ENCODE peak calls at places on chromosomes 6 and 20, in six cellular contexts. One of them, this sample, is unnamed.

GRCh38 chr20:45322952-45323383 is 14.9 kb upstream of the MATN4 start:
- DNase-seq in endothelial cell of umbilical vein: peak
- DNase-seq in A549: peak
- DNase-seq in K562: peak
- DNase-seq in HCT116: peak
- DNase-seq in HepG2: peak
- DNase-seq in this sample: peak

GRCh38 chr6:11120273-11121005 is 8.9 kb upstream of the ERVFRD-1 start:
- DNase-seq in endothelial cell of umbilical vein: peak
- DNase-seq in A549: no peak
- DNase-seq in K562: no peak
- DNase-seq in HCT116: no peak
- DNase-seq in HepG2: no peak
- DNase-seq in this sample: no peak

GRCh38 chr20:59604770-59605665 is 678 bp downstream of the PHACTR3 start:
- DNase-seq in endothelial cell of umbilical vein: no peak
- DNase-seq in A549: no peak
- DNase-seq in K562: no peak
- DNase-seq in HCT116: no peak
- DNase-seq in HepG2: no peak
- DNase-seq in this sample: peak

GRCh38 chr6:102075539-102075938 is 682.0 kb downstream of the GRIK2 start:
- DNase-seq in endothelial cell of umbilical vein: no peak
- DNase-seq in A549: peak
- DNase-seq in K562: no peak
- DNase-seq in HCT116: no peak
- DNase-seq in HepG2: peak
- DNase-seq in this sample: no peak

GRCh38 chr6:52371656-52372151 is 9.8 kb downstream of the PAQR8 start:
- DNase-seq in endothelial cell of umbilical vein: no peak
- DNase-seq in A549: no peak
- DNase-seq in K562: no peak
- DNase-seq in HCT116: no peak
- DNase-seq in HepG2: peak
- DNase-seq in this sample: no peak

GRCh38 chr20:12928755-12929401 is 79.9 kb upstream of the SPTLC3 start:
- DNase-seq in endothelial cell of umbilical vein: peak
- DNase-seq in A549: peak
- DNase-seq in K562: no peak
- DNase-seq in HCT116: no peak
- DNase-seq in HepG2: peak
- DNase-seq in this sample: no peak

GRCh38 chr20:40961176-40961575 is 67.4 kb upstream of the TOP1 start:
- DNase-seq in endothelial cell of umbilical vein: no peak
- DNase-seq in A549: no peak
- DNase-seq in K562: no peak
- DNase-seq in HCT116: no peak
- DNase-seq in HepG2: no peak
- DNase-seq in this sample: no peak

GRCh38 chr6:102662851-102663250 is 1269.3 kb downstream of the GRIK2 start:
- DNase-seq in endothelial cell of umbilical vein: no peak
- DNase-seq in A549: no peak
- DNase-seq in K562: no peak
- DNase-seq in HCT116: no peak
- DNase-seq in HepG2: no peak
- DNase-seq in this sample: no peak

GRCh38 chr6:107536183-107536582 is 46.3 kb downstream of the SOBP start:
- DNase-seq in endothelial cell of umbilical vein: no peak
- DNase-seq in A549: no peak
- DNase-seq in K562: no peak
- DNase-seq in HCT116: no peak
- DNase-seq in HepG2: no peak
- DNase-seq in this sample: no peak

GRCh38 chr6:36241728-36242127 is 28.1 kb upstream of the PNPLA1 start:
- DNase-seq in endothelial cell of umbilical vein: no peak
- DNase-seq in A549: no peak
- DNase-seq in K562: peak
- DNase-seq in HCT116: no peak
- DNase-seq in HepG2: no peak
- DNase-seq in this sample: peak

GRCh38 chr6:163162874-163163213 is 251.7 kb upstream of the QKI start:
- DNase-seq in endothelial cell of umbilical vein: no peak
- DNase-seq in A549: no peak
- DNase-seq in K562: no peak
- DNase-seq in HCT116: no peak
- DNase-seq in HepG2: no peak
- DNase-seq in this sample: no peak

GRCh38 chr6:30555428-30556005 is 772 bp downstream of the GNL1 start:
- DNase-seq in endothelial cell of umbilical vein: peak
- DNase-seq in A549: no peak
- DNase-seq in K562: peak
- DNase-seq in HCT116: no peak
- DNase-seq in HepG2: no peak
- DNase-seq in this sample: peak

GRCh38 chr20:14573676-14574075 is 236.3 kb upstream of the FLRT3 start:
- DNase-seq in endothelial cell of umbilical vein: no peak
- DNase-seq in A549: no peak
- DNase-seq in K562: no peak
- DNase-seq in HCT116: no peak
- DNase-seq in HepG2: no peak
- DNase-seq in this sample: no peak

GRCh38 chr20:53547664-53548239 is 45.9 kb downstream of the ZNF217 start:
- DNase-seq in endothelial cell of umbilical vein: peak
- DNase-seq in A549: peak
- DNase-seq in K562: peak
- DNase-seq in HCT116: peak
- DNase-seq in HepG2: peak
- DNase-seq in this sample: peak

GRCh38 chr6:149275621-149276020 is 41.9 kb upstream of the TAB2 start:
- DNase-seq in endothelial cell of umbilical vein: no peak
- DNase-seq in A549: no peak
- DNase-seq in K562: no peak
- DNase-seq in HCT116: no peak
- DNase-seq in HepG2: no peak
- DNase-seq in this sample: no peak

GRCh38 chr6:44932651-44933091 is 395.5 kb upstream of the RUNX2 start:
- DNase-seq in endothelial cell of umbilical vein: no peak
- DNase-seq in A549: no peak
- DNase-seq in K562: no peak
- DNase-seq in HCT116: no peak
- DNase-seq in HepG2: no peak
- DNase-seq in this sample: no peak

GRCh38 chr6:52992980-52993379 is 2.1 kb downstream of the GSTA4 start:
- DNase-seq in endothelial cell of umbilical vein: no peak
- DNase-seq in A549: no peak
- DNase-seq in K562: no peak
- DNase-seq in HCT116: no peak
- DNase-seq in HepG2: no peak
- DNase-seq in this sample: peak

GRCh38 chr6:34549804-34550202 is 6.3 kb downstream of the SPDEF start:
- DNase-seq in endothelial cell of umbilical vein: no peak
- DNase-seq in A549: no peak
- DNase-seq in K562: no peak
- DNase-seq in HCT116: no peak
- DNase-seq in HepG2: no peak
- DNase-seq in this sample: peak

DNA sequence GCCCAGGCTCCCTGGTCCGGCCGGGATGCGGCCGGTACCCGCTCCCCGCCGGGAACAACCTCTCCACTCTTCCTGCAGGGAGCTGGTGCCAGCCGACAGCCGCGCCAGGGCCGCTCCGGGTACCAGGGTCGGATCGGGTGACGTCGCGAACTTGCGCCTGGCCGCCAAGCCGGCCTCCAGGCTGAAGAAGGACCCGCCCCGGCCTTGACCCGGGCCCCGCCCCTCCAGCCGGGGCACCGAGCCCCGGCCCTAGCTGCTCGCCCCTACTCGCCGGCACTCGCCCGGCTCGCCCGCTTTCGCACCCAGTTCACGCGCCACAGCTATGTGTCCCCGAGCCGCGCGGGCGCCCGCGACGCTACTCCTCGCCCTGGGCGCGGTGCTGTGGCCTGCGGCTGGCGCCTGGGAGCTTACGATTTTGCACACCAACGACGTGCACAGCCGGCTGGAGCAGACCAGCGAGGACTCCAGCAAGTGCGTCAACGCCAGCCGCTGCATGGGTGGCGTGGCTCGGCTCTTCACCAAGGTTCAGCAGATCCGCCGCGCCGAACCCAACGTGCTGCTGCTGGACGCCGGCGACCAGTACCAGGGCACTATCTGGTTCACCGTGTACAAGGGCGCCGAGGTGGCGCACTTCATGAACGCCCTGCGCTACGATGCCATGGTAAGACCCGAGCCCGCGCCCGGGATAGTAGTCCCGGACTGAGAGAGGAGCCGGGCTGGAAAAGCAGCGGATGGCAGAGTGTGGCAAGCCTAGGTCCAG is at the start of gene NT5E:
- DNase-seq in endothelial cell of umbilical vein: peak
- DNase-seq in A549: peak
- DNase-seq in K562: no peak
- DNase-seq in HCT116: no peak
- DNase-seq in HepG2: peak
- DNase-seq in this sample: no peak
- TF ChIP-seq POLR2A in endothelial cell of umbilical vein: peak
- TF ChIP-seq POLR2A in A549: peak
- TF ChIP-seq POLR2A in K562: no peak
- TF ChIP-seq POLR2A in HCT116: no peak
- TF ChIP-seq POLR2A in HepG2: peak
- TF ChIP-seq POLR2A in this sample: no peak

GRCh38 chr6:40645043-40645442 is 57.9 kb upstream of the LRFN2 start:
- DNase-seq in endothelial cell of umbilical vein: no peak
- DNase-seq in A549: no peak
- DNase-seq in K562: no peak
- DNase-seq in HCT116: no peak
- DNase-seq in HepG2: no peak
- DNase-seq in this sample: no peak
- TF ChIP-seq MAX in endothelial cell of umbilical vein: no peak
- TF ChIP-seq MAX in A549: no peak
- TF ChIP-seq MAX in K562: no peak
- TF ChIP-seq MAX in HCT116: no peak
- TF ChIP-seq MAX in HepG2: no peak
- TF ChIP-seq MAX in this sample: no peak

GRCh38 chr6:43061861-43062260 is 2.4 kb downstream of the KLC4 start:
- DNase-seq in endothelial cell of umbilical vein: no peak
- DNase-seq in A549: no peak
- DNase-seq in K562: no peak
- DNase-seq in HCT116: no peak
- DNase-seq in HepG2: no peak
- DNase-seq in this sample: no peak

GRCh38 chr6:43060755-43061633 is 1.6 kb downstream of the KLC4 start:
- DNase-seq in endothelial cell of umbilical vein: no peak
- DNase-seq in A549: no peak
- DNase-seq in K562: no peak
- DNase-seq in HCT116: no peak
- DNase-seq in HepG2: no peak
- DNase-seq in this sample: no peak

GRCh38 chr6:43058511-43058910 is 723 bp downstream of the MRPL2 start:
- DNase-seq in endothelial cell of umbilical vein: no peak
- DNase-seq in A549: no peak
- DNase-seq in K562: no peak
- DNase-seq in HCT116: no peak
- DNase-seq in HepG2: no peak
- DNase-seq in this sample: peak

GRCh38 chr6:43059168-43060033 is at the start of the genes KLC4 and MRPL2:
- DNase-seq in endothelial cell of umbilical vein: peak
- DNase-seq in A549: peak
- DNase-seq in K562: peak
- DNase-seq in HCT116: peak
- DNase-seq in HepG2: peak
- DNase-seq in this sample: peak

GRCh38 chr6:43060034-43060754 is 763 bp downstream of the KLC4 start:
- DNase-seq in endothelial cell of umbilical vein: no peak
- DNase-seq in A549: peak
- DNase-seq in K562: peak
- DNase-seq in HCT116: no peak
- DNase-seq in HepG2: peak
- DNase-seq in this sample: no peak
- TF ChIP-seq POLR2A in endothelial cell of umbilical vein: no peak
- TF ChIP-seq POLR2A in A549: no peak
- TF ChIP-seq POLR2A in K562: no peak
- TF ChIP-seq POLR2A in HCT116: no peak
- TF ChIP-seq POLR2A in HepG2: peak
- TF ChIP-seq POLR2A in this sample: no peak

DNA sequence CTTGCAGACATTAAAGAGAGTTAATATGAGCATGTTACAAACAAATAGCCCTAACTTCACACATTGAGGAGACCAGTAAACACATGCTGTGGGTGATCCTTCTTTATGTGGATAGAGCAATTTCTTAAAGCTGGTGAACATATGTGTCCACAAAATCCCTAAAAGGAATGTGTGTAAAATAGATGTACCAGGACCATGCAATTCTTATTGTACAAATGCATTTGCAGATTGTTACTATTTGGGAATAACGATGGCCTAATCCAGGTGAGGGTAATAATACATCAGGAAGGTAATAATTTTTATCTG is 228.9 kb downstream of the ALDH8A1 start:
- DNase-seq in endothelial cell of umbilical vein: no peak
- DNase-seq in A549: no peak
- DNase-seq in K562: no peak
- DNase-seq in HCT116: no peak
- DNase-seq in HepG2: no peak
- DNase-seq in this sample: no peak
- TF ChIP-seq MAX in endothelial cell of umbilical vein: no peak
- TF ChIP-seq MAX in A549: no peak
- TF ChIP-seq MAX in K562: no peak
- TF ChIP-seq MAX in HCT116: no peak
- TF ChIP-seq MAX in HepG2: no peak
- TF ChIP-seq MAX in this sample: no peak

GRCh38 chr6:116533233-116533957 is 12.1 kb downstream of the TRAPPC3L start:
- DNase-seq in endothelial cell of umbilical vein: no peak
- DNase-seq in A549: peak
- DNase-seq in K562: peak
- DNase-seq in HCT116: no peak
- DNase-seq in HepG2: no peak
- DNase-seq in this sample: peak

GRCh38 chr6:116530436-116530835 is 15.0 kb downstream of the TRAPPC3L start:
- DNase-seq in endothelial cell of umbilical vein: no peak
- DNase-seq in A549: no peak
- DNase-seq in K562: no peak
- DNase-seq in HCT116: no peak
- DNase-seq in HepG2: peak
- DNase-seq in this sample: no peak

GRCh38 chr6:116531675-116532570 is 13.6 kb downstream of the TRAPPC3L start:
- DNase-seq in endothelial cell of umbilical vein: peak
- DNase-seq in A549: peak
- DNase-seq in K562: peak
- DNase-seq in HCT116: peak
- DNase-seq in HepG2: peak
- DNase-seq in this sample: peak

GRCh38 chr6:116536216-116536621 is 9.3 kb downstream of the TRAPPC3L start:
- DNase-seq in endothelial cell of umbilical vein: peak
- DNase-seq in A549: peak
- DNase-seq in K562: peak
- DNase-seq in HCT116: peak
- DNase-seq in HepG2: peak
- DNase-seq in this sample: peak

GRCh38 chr6:116535109-116535508 is 10.4 kb downstream of the TRAPPC3L start:
- DNase-seq in endothelial cell of umbilical vein: no peak
- DNase-seq in A549: no peak
- DNase-seq in K562: no peak
- DNase-seq in HCT116: no peak
- DNase-seq in HepG2: no peak
- DNase-seq in this sample: no peak
- TF ChIP-seq POLR2A in endothelial cell of umbilical vein: no peak
- TF ChIP-seq POLR2A in A549: no peak
- TF ChIP-seq POLR2A in K562: no peak
- TF ChIP-seq POLR2A in HCT116: no peak
- TF ChIP-seq POLR2A in HepG2: no peak
- TF ChIP-seq POLR2A in this sample: no peak

This sample was measured in NB4.